ENCODE peak calls at places on chromosomes 2 and 18, in four cellular contexts. X is mesenchymal stem cell, K is heart left ventricle, D is bronchial epithelial cell. S is an unnamed sample.

GRCh38 chr2:221524158-221524557 is 47.9 kb downstream of the EPHA4 start:
- DNase-seq in X (no peak), K (no peak), D (no peak), S (no peak)

GRCh38 chr2:37324786-37325624 is at the start of gene PRKD3:
- DNase-seq in X (peak; percentile 70), K (no peak), D (peak; percentile 29), S (peak; percentile 77)

GRCh38 chr2:171344182-171344581 is 89.6 kb downstream of the METTL8 start:
- DNase-seq in X (no peak), K (no peak), D (no peak), S (no peak)

GRCh38 chr2:238127165-238128060 is 11.1 kb upstream of the KLHL30 start:
- DNase-seq in X (peak; percentile 49), K (peak; percentile 32), D (no peak), S (peak; percentile 58)

GRCh38 chr2:73290049-73290839 is 3.1 kb downstream of the EGR4 start:
- DNase-seq in X (peak; percentile 40), K (no peak), D (peak; percentile 59), S (no peak)

GRCh38 chr2:236998758-236999157 is 86.9 kb upstream of the COPS8 start:
- DNase-seq in X (no peak), K (no peak), D (peak; percentile 58), S (no peak)

GRCh38 chr18:41075212-41075611 is 879.8 kb upstream of the PIK3C3 start:
- DNase-seq in X (peak; percentile 72), K (no peak), D (peak; percentile 90), S (no peak)

GRCh38 chr2:39524061-39524460 is 87.0 kb upstream of the MAP4K3 start:
- DNase-seq in X (no peak), K (no peak), D (no peak), S (no peak)

GRCh38 chr2:104790100-104790811 is 63.7 kb upstream of the POU3F3 start:
- DNase-seq in X (no peak), K (no peak), D (no peak), S (peak; percentile 23)

GRCh38 chr2:190910341-190911136 is 29.9 kb downstream of the GLS start:
- DNase-seq in X (peak; percentile 71), K (no peak), D (peak; percentile 62), S (no peak)

GRCh38 chr2:12107849-12108420 is 361.5 kb downstream of the LPIN1 start:
- DNase-seq in X (no peak), K (no peak), D (no peak), S (no peak)

GRCh38 chr2:24824071-24824588 is 30.9 kb downstream of the CENPO start:
- DNase-seq in X (no peak), K (no peak), D (no peak), S (peak; percentile 38)
- H3K36me3 ChIP-seq in X (peaks cover 61% of the 10 kb centered on the region), K (peaks cover 42% of the 10 kb centered on the region), D (peaks cover 18% of the 10 kb centered on the region), S (no peaks in the 10 kb centered on the region)

GRCh38 chr2:117232305-117232704 is 582.2 kb upstream of the DDX18 start:
- DNase-seq in X (no peak), K (no peak), D (no peak), S (no peak)
- H3K36me3 ChIP-seq in X (no peaks in the 10 kb centered on the region), K (no peaks in the 10 kb centered on the region), D (no peaks in the 10 kb centered on the region), S (no peaks in the 10 kb centered on the region)

DNA sequence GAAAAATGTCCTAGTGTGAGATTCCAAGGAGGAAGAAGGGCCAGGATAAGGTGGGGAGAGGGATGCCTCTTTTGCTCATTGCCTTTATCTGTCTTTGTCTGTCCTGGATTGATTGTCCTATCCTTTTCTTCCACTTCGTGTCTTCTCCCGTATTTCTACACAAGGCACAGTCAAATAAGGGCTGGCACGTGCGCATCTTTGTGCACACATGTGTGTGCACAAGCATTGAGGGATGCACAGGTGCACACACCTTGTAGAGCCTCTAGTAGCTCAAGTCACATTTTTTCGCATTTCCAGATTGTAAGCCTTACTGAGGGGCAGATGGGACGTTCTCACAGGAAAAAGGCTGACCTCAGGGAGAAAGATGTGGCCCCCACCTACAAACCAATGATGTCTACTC is 170.2 kb upstream of the TNP1 start:
- DNase-seq in X (no peak), K (no peak), D (no peak), S (no peak)
- H3K36me3 ChIP-seq in X (no peaks in the 10 kb centered on the region), K (no peaks in the 10 kb centered on the region), D (no peaks in the 10 kb centered on the region), S (no peaks in the 10 kb centered on the region)

DNA sequence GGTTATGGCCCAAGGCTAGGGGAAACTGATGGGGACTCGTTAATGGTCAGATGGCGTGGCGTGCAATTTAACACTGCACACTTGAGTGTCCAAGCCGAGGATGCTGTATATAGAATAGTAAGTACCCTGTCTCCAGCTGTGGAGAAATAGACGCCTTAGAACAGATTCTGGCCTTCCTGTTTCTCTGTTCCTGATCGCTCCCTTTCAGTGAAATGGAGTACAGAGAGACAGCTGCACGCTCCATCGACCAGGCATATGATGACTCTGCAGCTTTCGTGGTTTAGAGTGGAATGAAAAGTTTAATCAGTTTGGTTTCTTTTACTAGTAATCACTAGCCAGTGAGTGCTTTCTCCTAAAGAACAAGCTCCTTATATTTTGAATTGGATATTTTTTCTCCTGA is 213.4 kb downstream of the NEDD4L start:
- DNase-seq in X (peak; percentile 45), K (no peak), D (no peak), S (no peak)
- H3K36me3 ChIP-seq in X (no peaks in the 10 kb centered on the region), K (no peaks in the 10 kb centered on the region), D (peaks cover 7% of the 10 kb centered on the region), S (no peaks in the 10 kb centered on the region)

DNA sequence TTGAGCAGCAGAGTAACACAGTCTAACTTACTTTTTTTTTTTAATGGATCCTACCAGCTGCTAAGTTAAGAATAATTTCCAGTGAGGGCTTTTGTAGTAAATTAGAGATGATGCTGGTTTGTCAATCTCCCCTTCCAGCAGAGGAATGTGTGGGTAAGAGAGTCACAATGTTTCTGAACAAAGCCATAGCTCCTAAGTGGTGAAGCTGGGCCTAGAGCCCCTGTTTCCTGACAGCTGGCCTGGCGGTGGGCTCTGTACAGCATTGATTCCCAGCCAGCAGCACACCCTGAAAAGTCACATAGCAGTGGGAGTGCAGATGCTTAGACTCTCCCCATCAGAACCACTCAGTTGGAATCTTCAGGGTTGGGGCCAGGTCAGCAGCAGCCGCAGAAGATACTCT is 24.4 kb downstream of the CAPG start:
- DNase-seq in X (no peak), K (no peak), D (no peak), S (no peak)
- H3K36me3 ChIP-seq in X (peaks cover 76% of the 10 kb centered on the region), K (peaks cover 97% of the 10 kb centered on the region), D (peaks cover 12% of the 10 kb centered on the region), S (peaks cover 2% of the 10 kb centered on the region)

S was measured in psoas muscle.